ENCODE peak calls at places on chromosomes 4 and X, in eight cellular contexts. R, K, Y, J, V, E, W and G are unnamed samples.

GRCh38 chr4:20859097-20859781 is 159.0 kb downstream of the PACRGL start:
- DNase-seq in Y (no peak), V (no peak), W (no peak), J (peak), R (no peak), E (no peak), K (no peak), G (no peak)

GRCh38 chr4:86891785-86892638 is at the start of gene C4orf36:
- DNase-seq in R (peak), E (peak), Y (peak), K (peak), V (peak), J (peak), W (peak), G (no peak)

GRCh38 chr4:8468746-8469535 is 28.4 kb downstream of the TRMT44 start:
- DNase-seq in Y (peak), W (peak), J (peak), K (peak), V (peak), R (no peak), E (peak), G (peak)

GRCh38 chrX:132622130-132622529 is 133.3 kb upstream of the MBNL3 start:
- DNase-seq in V (no peak), E (peak), R (no peak), W (no peak), Y (peak), J (peak), K (no peak), G (no peak)

GRCh38 chrX:17499512-17499911 is 124.5 kb downstream of the NHS start:
- DNase-seq in R (no peak), Y (no peak), E (no peak), J (no peak), W (no peak), V (no peak), K (no peak), G (no peak)

GRCh38 chrX:40006025-40007017 is 91.4 kb downstream of the BCOR start:
- DNase-seq in W (no peak), E (no peak), K (no peak), Y (peak), V (peak), R (no peak), J (peak), G (no peak)

GRCh38 chr4:112279882-112280315 is 5.8 kb downstream of the TIFA start:
- DNase-seq in J (no peak), V (no peak), W (no peak), E (no peak), Y (no peak), R (no peak), K (no peak), G (no peak)

GRCh38 chr4:52234539-52235174 is 183.6 kb downstream of the SPATA18 start:
- DNase-seq in W (no peak), E (peak), K (no peak), V (no peak), J (peak), R (no peak), Y (peak), G (no peak)

GRCh38 chr4:23022032-23022431 is 329.3 kb downstream of the GBA3 start:
- DNase-seq in R (peak), E (peak), Y (peak), W (no peak), K (no peak), J (peak), V (no peak), G (no peak)

GRCh38 chrX:66164470-66164869 is 423 bp downstream of the HEPH start:
- DNase-seq in E (no peak), R (no peak), J (no peak), W (no peak), K (no peak), Y (peak), V (no peak), G (no peak)

GRCh38 chrX:66166671-66167070 is 2.6 kb downstream of the HEPH start:
- DNase-seq in W (no peak), R (no peak), V (no peak), K (no peak), J (no peak), E (no peak), Y (no peak), G (no peak)

GRCh38 chrX:66163447-66163846 is 600 bp upstream of the HEPH start:
- DNase-seq in W (no peak), J (no peak), E (no peak), K (no peak), R (no peak), V (no peak), Y (no peak), G (no peak)

GRCh38 chrX:66163849-66164401 is at the start of gene HEPH:
- DNase-seq in J (peak), W (peak), K (no peak), E (peak), V (no peak), R (no peak), Y (peak), G (no peak)

GRCh38 chrX:66164931-66165330 is 884 bp downstream of the HEPH start:
- DNase-seq in J (no peak), E (no peak), K (no peak), Y (no peak), V (no peak), W (no peak), R (no peak), G (no peak)
- H3K4me3 ChIP-seq in J (peak), E (peak), K (no peak), Y (peak), V (no peak), W (peak), R (no peak), G (no peak)

GRCh38 chr4:340011-340410 is 2.4 kb downstream of the ZNF141 start:
- DNase-seq in E (no peak), J (no peak), W (no peak), V (no peak), R (no peak), K (no peak), Y (peak), G (no peak)
- H3K4me3 ChIP-seq in E (no peak), J (no peak), W (no peak), V (no peak), R (no peak), K (no peak), Y (no peak), G (no peak)

GRCh38 chrX:119617511-119618164 is 11.4 kb upstream of the NKRF start:
- DNase-seq in E (no peak), V (no peak), Y (no peak), W (no peak), J (no peak), K (no peak), R (no peak), G (no peak)
- H3K4me3 ChIP-seq in E (no peak), V (no peak), Y (no peak), W (no peak), J (no peak), K (no peak), R (no peak), G (no peak)

GRCh38 chr4:54232151-54232688 is 3.1 kb downstream of the PDGFRA start:
- DNase-seq in W (no peak), Y (peak), R (no peak), V (no peak), K (no peak), E (peak), J (peak), G (no peak)
- H3K4me3 ChIP-seq in W (peak), Y (peak), R (peak), V (peak), K (peak), E (peak), J (peak), G (no peak)